ENCODE peak calls at places on chromosomes 7 and 10, in ten cellular contexts. One of them, this sample, is unnamed.

GRCh38 chr10:19913987-19914386 is 97.8 kb downstream of the PLXDC2 start:
- DNase-seq in sigmoid colon: no peak
- DNase-seq in Panc1: no peak
- DNase-seq in SK-N-SH: no peak
- DNase-seq in CD8-positive, alpha-beta T cell: no peak
- DNase-seq in PC-9: no peak
- DNase-seq in HCT116: no peak
- DNase-seq in fibroblast of lung: no peak
- DNase-seq in heart right ventricle: no peak
- DNase-seq in BE2C: no peak
- DNase-seq in this sample: no peak

GRCh38 chr10:57905866-57906265 is 361.8 kb downstream of the IPMK start:
- DNase-seq in sigmoid colon: no peak
- DNase-seq in Panc1: no peak
- DNase-seq in SK-N-SH: no peak
- DNase-seq in CD8-positive, alpha-beta T cell: no peak
- DNase-seq in PC-9: no peak
- DNase-seq in HCT116: no peak
- DNase-seq in fibroblast of lung: no peak
- DNase-seq in heart right ventricle: no peak
- DNase-seq in BE2C: no peak
- DNase-seq in this sample: no peak

GRCh38 chr7:81014266-81014665 is 95.4 kb upstream of the SEMA3C start:
- DNase-seq in sigmoid colon: no peak
- DNase-seq in Panc1: peak; percentile 8
- DNase-seq in SK-N-SH: no peak
- DNase-seq in CD8-positive, alpha-beta T cell: no peak
- DNase-seq in PC-9: no peak
- DNase-seq in HCT116: no peak
- DNase-seq in fibroblast of lung: peak; percentile 10
- DNase-seq in heart right ventricle: no peak
- DNase-seq in BE2C: no peak
- DNase-seq in this sample: peak; percentile 72

GRCh38 chr10:31186225-31187010 is 132.6 kb upstream of the ZEB1 start:
- DNase-seq in sigmoid colon: no peak
- DNase-seq in Panc1: no peak
- DNase-seq in SK-N-SH: no peak
- DNase-seq in CD8-positive, alpha-beta T cell: no peak
- DNase-seq in PC-9: peak; percentile 3
- DNase-seq in HCT116: peak; percentile 7
- DNase-seq in fibroblast of lung: no peak
- DNase-seq in heart right ventricle: no peak
- DNase-seq in BE2C: no peak
- DNase-seq in this sample: no peak

GRCh38 chr7:92751902-92752901 is 84.2 kb downstream of the CDK6 start:
- DNase-seq in sigmoid colon: no peak
- DNase-seq in Panc1: peak; percentile 92
- DNase-seq in SK-N-SH: no peak
- DNase-seq in CD8-positive, alpha-beta T cell: no peak
- DNase-seq in PC-9: no peak
- DNase-seq in HCT116: peak; percentile 77
- DNase-seq in fibroblast of lung: peak; percentile 95
- DNase-seq in heart right ventricle: no peak
- DNase-seq in BE2C: no peak
- DNase-seq in this sample: peak; percentile 96

GRCh38 chr10:5971886-5972285 is 5.5 kb downstream of the IL15RA start:
- DNase-seq in sigmoid colon: peak; percentile 56
- DNase-seq in Panc1: no peak
- DNase-seq in SK-N-SH: no peak
- DNase-seq in CD8-positive, alpha-beta T cell: no peak
- DNase-seq in PC-9: no peak
- DNase-seq in HCT116: no peak
- DNase-seq in fibroblast of lung: no peak
- DNase-seq in heart right ventricle: no peak
- DNase-seq in BE2C: no peak
- DNase-seq in this sample: no peak

GRCh38 chr7:3753868-3754267 is 452.8 kb downstream of the SDK1 start:
- DNase-seq in sigmoid colon: no peak
- DNase-seq in Panc1: no peak
- DNase-seq in SK-N-SH: peak; percentile 59
- DNase-seq in CD8-positive, alpha-beta T cell: no peak
- DNase-seq in PC-9: no peak
- DNase-seq in HCT116: no peak
- DNase-seq in fibroblast of lung: no peak
- DNase-seq in heart right ventricle: no peak
- DNase-seq in BE2C: no peak
- DNase-seq in this sample: no peak

GRCh38 chr10:123848564-123849457 is 42.8 kb downstream of the CPXM2 start:
- DNase-seq in sigmoid colon: no peak
- DNase-seq in Panc1: no peak
- DNase-seq in SK-N-SH: no peak
- DNase-seq in CD8-positive, alpha-beta T cell: no peak
- DNase-seq in PC-9: no peak
- DNase-seq in HCT116: no peak
- DNase-seq in fibroblast of lung: no peak
- DNase-seq in heart right ventricle: no peak
- DNase-seq in BE2C: no peak
- DNase-seq in this sample: no peak

GRCh38 chr10:124701881-124702656 is 42.1 kb downstream of the FAM53B start:
- DNase-seq in sigmoid colon: no peak
- DNase-seq in Panc1: no peak
- DNase-seq in SK-N-SH: no peak
- DNase-seq in CD8-positive, alpha-beta T cell: no peak
- DNase-seq in PC-9: no peak
- DNase-seq in HCT116: no peak
- DNase-seq in fibroblast of lung: peak; percentile 74
- DNase-seq in heart right ventricle: no peak
- DNase-seq in BE2C: no peak
- DNase-seq in this sample: no peak

GRCh38 chr7:66442385-66442784 is 186.3 kb upstream of the KCTD7 start:
- DNase-seq in sigmoid colon: no peak
- DNase-seq in Panc1: no peak
- DNase-seq in SK-N-SH: no peak
- DNase-seq in CD8-positive, alpha-beta T cell: no peak
- DNase-seq in PC-9: no peak
- DNase-seq in HCT116: no peak
- DNase-seq in fibroblast of lung: no peak
- DNase-seq in heart right ventricle: no peak
- DNase-seq in BE2C: no peak
- DNase-seq in this sample: no peak

GRCh38 chr10:110571093-110571743 is 3.7 kb downstream of the SMC3 start:
- DNase-seq in sigmoid colon: no peak
- DNase-seq in Panc1: no peak
- DNase-seq in SK-N-SH: no peak
- DNase-seq in CD8-positive, alpha-beta T cell: no peak
- DNase-seq in PC-9: no peak
- DNase-seq in HCT116: no peak
- DNase-seq in fibroblast of lung: no peak
- DNase-seq in heart right ventricle: no peak
- DNase-seq in BE2C: no peak
- DNase-seq in this sample: no peak

DNA sequence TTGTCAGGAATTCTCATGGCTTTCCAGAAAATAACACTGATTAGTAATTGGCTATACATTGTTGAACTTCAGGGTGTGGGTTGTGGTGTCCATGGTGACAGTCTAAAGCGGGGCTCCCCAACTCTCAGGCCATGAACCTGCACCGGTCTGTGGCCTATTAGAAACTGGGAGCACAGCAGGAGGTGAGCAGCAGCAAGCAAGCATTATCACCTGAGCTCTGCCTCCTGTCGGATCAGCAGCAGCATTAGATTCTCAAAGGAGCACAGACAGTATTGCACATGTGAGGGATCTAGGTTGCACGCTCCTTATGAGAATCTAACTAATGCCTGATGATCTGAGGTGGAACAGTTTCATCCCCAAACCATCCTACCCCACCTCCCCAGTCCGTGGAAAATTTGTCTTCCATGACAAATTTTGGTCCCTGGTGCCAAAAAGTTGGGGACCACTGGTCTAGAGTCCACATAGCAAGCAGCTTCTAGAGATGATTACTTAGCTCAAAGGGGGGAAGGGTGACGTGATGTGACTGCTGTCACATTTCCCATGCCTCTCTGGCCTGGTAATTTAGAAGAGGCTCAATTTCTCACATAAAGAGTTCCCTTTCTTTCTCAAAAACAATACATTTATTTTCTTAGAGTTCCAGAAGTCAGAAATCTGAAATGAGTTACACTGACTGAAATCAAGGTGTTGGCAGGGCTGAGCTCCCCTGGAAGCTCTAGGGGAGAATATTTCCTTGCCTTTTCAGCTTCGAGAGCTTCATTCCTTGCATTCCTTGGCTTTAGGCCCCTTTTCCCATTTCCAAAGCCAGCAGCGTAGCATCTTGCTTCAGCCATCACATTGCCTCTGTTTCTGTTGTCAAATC is 17.6 kb upstream of the FAM221A start:
- DNase-seq in sigmoid colon: no peak
- DNase-seq in Panc1: no peak
- DNase-seq in SK-N-SH: no peak
- DNase-seq in CD8-positive, alpha-beta T cell: no peak
- DNase-seq in PC-9: no peak
- DNase-seq in HCT116: no peak
- DNase-seq in fibroblast of lung: no peak
- DNase-seq in heart right ventricle: no peak
- DNase-seq in BE2C: no peak
- DNase-seq in this sample: no peak
- TF ChIP-seq CTCF in sigmoid colon: no peak
- TF ChIP-seq CTCF in Panc1: no peak
- TF ChIP-seq CTCF in SK-N-SH: no peak
- TF ChIP-seq CTCF in CD8-positive, alpha-beta T cell: no peak
- TF ChIP-seq CTCF in PC-9: no peak
- TF ChIP-seq CTCF in HCT116: no peak
- TF ChIP-seq CTCF in fibroblast of lung: no peak
- TF ChIP-seq CTCF in heart right ventricle: no peak
- TF ChIP-seq CTCF in BE2C: no peak
- TF ChIP-seq CTCF in this sample: no peak

GRCh38 chr10:119393421-119393820 is 149.1 kb downstream of the RGS10 start:
- DNase-seq in sigmoid colon: no peak
- DNase-seq in Panc1: no peak
- DNase-seq in SK-N-SH: no peak
- DNase-seq in CD8-positive, alpha-beta T cell: no peak
- DNase-seq in PC-9: no peak
- DNase-seq in HCT116: no peak
- DNase-seq in fibroblast of lung: no peak
- DNase-seq in heart right ventricle: no peak
- DNase-seq in BE2C: no peak
- DNase-seq in this sample: no peak

GRCh38 chr10:119393019-119393418 is 149.5 kb downstream of the RGS10 start:
- DNase-seq in sigmoid colon: no peak
- DNase-seq in Panc1: no peak
- DNase-seq in SK-N-SH: no peak
- DNase-seq in CD8-positive, alpha-beta T cell: no peak
- DNase-seq in PC-9: no peak
- DNase-seq in HCT116: no peak
- DNase-seq in fibroblast of lung: no peak
- DNase-seq in heart right ventricle: no peak
- DNase-seq in BE2C: no peak
- DNase-seq in this sample: no peak

GRCh38 chr10:119393845-119394244 is 148.7 kb downstream of the RGS10 start:
- DNase-seq in sigmoid colon: no peak
- DNase-seq in Panc1: no peak
- DNase-seq in SK-N-SH: no peak
- DNase-seq in CD8-positive, alpha-beta T cell: no peak
- DNase-seq in PC-9: no peak
- DNase-seq in HCT116: no peak
- DNase-seq in fibroblast of lung: no peak
- DNase-seq in heart right ventricle: no peak
- DNase-seq in BE2C: no peak
- DNase-seq in this sample: no peak

GRCh38 chr10:119388849-119389345 is 153.6 kb downstream of the RGS10 start:
- DNase-seq in sigmoid colon: no peak
- DNase-seq in Panc1: no peak
- DNase-seq in SK-N-SH: no peak
- DNase-seq in CD8-positive, alpha-beta T cell: no peak
- DNase-seq in PC-9: no peak
- DNase-seq in HCT116: no peak
- DNase-seq in fibroblast of lung: no peak
- DNase-seq in heart right ventricle: no peak
- DNase-seq in BE2C: no peak
- DNase-seq in this sample: no peak

GRCh38 chr10:119391430-119392313 is 150.8 kb downstream of the RGS10 start:
- DNase-seq in sigmoid colon: no peak
- DNase-seq in Panc1: no peak
- DNase-seq in SK-N-SH: no peak
- DNase-seq in CD8-positive, alpha-beta T cell: no peak
- DNase-seq in PC-9: no peak
- DNase-seq in HCT116: no peak
- DNase-seq in fibroblast of lung: peak; percentile 56
- DNase-seq in heart right ventricle: no peak
- DNase-seq in BE2C: no peak
- DNase-seq in this sample: no peak
- H3K4me1 ChIP-seq in sigmoid colon: no peaks in the 10 kb centered on the region
- H3K4me1 ChIP-seq in Panc1: no peaks in the 10 kb centered on the region
- H3K4me1 ChIP-seq in SK-N-SH: no peaks in the 10 kb centered on the region
- H3K4me1 ChIP-seq in CD8-positive, alpha-beta T cell: no peaks in the 10 kb centered on the region
- H3K4me1 ChIP-seq in PC-9: peaks cover 5% of the 10 kb centered on the region
- H3K4me1 ChIP-seq in HCT116: no peaks in the 10 kb centered on the region
- H3K4me1 ChIP-seq in fibroblast of lung: peaks cover 12% of the 10 kb centered on the region
- H3K4me1 ChIP-seq in heart right ventricle: peaks cover 15% of the 10 kb centered on the region
- H3K4me1 ChIP-seq in BE2C: no peaks in the 10 kb centered on the region
- H3K4me1 ChIP-seq in this sample: no peaks in the 10 kb centered on the region

GRCh38 chr7:149469806-149470205 is 8.9 kb upstream of the ZNF777 start:
- DNase-seq in sigmoid colon: peak; percentile 46
- DNase-seq in Panc1: no peak
- DNase-seq in SK-N-SH: no peak
- DNase-seq in CD8-positive, alpha-beta T cell: no peak
- DNase-seq in PC-9: no peak
- DNase-seq in HCT116: no peak
- DNase-seq in fibroblast of lung: no peak
- DNase-seq in heart right ventricle: no peak
- DNase-seq in BE2C: no peak
- DNase-seq in this sample: no peak
- TF ChIP-seq CTCF in sigmoid colon: no peak
- TF ChIP-seq CTCF in Panc1: no peak
- TF ChIP-seq CTCF in SK-N-SH: no peak
- TF ChIP-seq CTCF in CD8-positive, alpha-beta T cell: no peak
- TF ChIP-seq CTCF in PC-9: no peak
- TF ChIP-seq CTCF in HCT116: no peak
- TF ChIP-seq CTCF in fibroblast of lung: no peak
- TF ChIP-seq CTCF in heart right ventricle: no peak
- TF ChIP-seq CTCF in BE2C: no peak
- TF ChIP-seq CTCF in this sample: no peak

DNA sequence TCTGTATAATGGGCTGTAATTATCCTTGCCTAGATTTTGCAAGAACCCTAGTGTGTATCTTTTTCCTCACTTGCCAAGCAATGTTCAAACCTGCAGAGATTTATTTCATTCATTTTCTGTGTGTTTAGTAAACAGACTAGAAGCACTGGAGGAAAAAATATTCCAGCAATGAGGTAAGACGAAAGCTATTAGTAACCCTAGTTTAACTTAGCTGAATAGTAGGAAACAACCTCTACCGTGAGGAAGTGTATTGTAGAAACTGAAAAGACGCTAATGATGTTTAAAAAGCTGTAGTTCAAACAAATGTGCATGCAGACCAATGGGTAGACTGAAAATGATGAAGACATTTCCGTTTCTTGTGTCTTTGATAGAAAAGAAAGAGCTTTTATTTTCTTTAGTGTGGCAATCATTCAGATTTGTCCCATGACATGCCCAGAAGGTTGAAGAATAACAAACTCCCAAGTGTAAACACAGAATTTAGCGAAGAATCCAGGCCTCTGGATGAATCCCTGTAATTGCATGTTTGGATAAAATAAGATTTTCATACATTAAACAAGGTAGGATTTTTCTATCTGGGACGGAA is 20.7 kb downstream of the CAV1 start:
- DNase-seq in sigmoid colon: no peak
- DNase-seq in Panc1: no peak
- DNase-seq in SK-N-SH: no peak
- DNase-seq in CD8-positive, alpha-beta T cell: no peak
- DNase-seq in PC-9: no peak
- DNase-seq in HCT116: no peak
- DNase-seq in fibroblast of lung: no peak
- DNase-seq in heart right ventricle: no peak
- DNase-seq in BE2C: no peak
- DNase-seq in this sample: no peak
- H3K4me1 ChIP-seq in sigmoid colon: peaks cover 60% of the 10 kb centered on the region
- H3K4me1 ChIP-seq in Panc1: peaks cover 68% of the 10 kb centered on the region
- H3K4me1 ChIP-seq in SK-N-SH: peaks cover 86% of the 10 kb centered on the region
- H3K4me1 ChIP-seq in CD8-positive, alpha-beta T cell: no peaks in the 10 kb centered on the region
- H3K4me1 ChIP-seq in PC-9: no peaks in the 10 kb centered on the region
- H3K4me1 ChIP-seq in HCT116: no peaks in the 10 kb centered on the region
- H3K4me1 ChIP-seq in fibroblast of lung: peaks cover 41% of the 10 kb centered on the region
- H3K4me1 ChIP-seq in heart right ventricle: peaks cover 85% of the 10 kb centered on the region
- H3K4me1 ChIP-seq in BE2C: no peaks in the 10 kb centered on the region
- H3K4me1 ChIP-seq in this sample: peaks cover 10% of the 10 kb centered on the region